ENCODE peak calls at places on chromosomes 16 and 17, in eight cellular contexts. C, L, K, Z, U, H, A and S are unnamed samples.

GRCh38 chr17:79988163-79988971 is 47.3 kb downstream of the TBC1D16 start:
- DNase-seq in C (peak; percentile 91), L (no peak), K (no peak), Z (peak; percentile 83), U (no peak), H (peak; percentile 99), A (no peak), S (no peak)

GRCh38 chr16:677306-678190 is 2.1 kb downstream of the RHBDL1 start:
- DNase-seq in C (no peak), L (peak; percentile 87), K (peak; percentile 77), Z (no peak), U (no peak), H (no peak), A (no peak), S (no peak)

GRCh38 chr16:87844809-87845208 is 24.5 kb downstream of the SLC7A5 start:
- DNase-seq in C (no peak), L (no peak), K (no peak), Z (no peak), U (no peak), H (no peak), A (no peak), S (no peak)

GRCh38 chr16:55418586-55418985 is 60.4 kb upstream of the MMP2 start:
- DNase-seq in C (no peak), L (no peak), K (peak; percentile 35), Z (no peak), U (no peak), H (no peak), A (no peak), S (no peak)

GRCh38 chr16:49947907-49948678 is 76.9 kb upstream of the CNEP1R1 start:
- DNase-seq in C (no peak), L (no peak), K (no peak), Z (no peak), U (no peak), H (no peak), A (no peak), S (no peak)

GRCh38 chr17:76150712-76151622 is 9.9 kb upstream of the FOXJ1 start:
- DNase-seq in C (no peak), L (no peak), K (no peak), Z (no peak), U (no peak), H (no peak), A (no peak), S (no peak)

GRCh38 chr16:56793504-56793903 is 63.6 kb downstream of the NUP93 start:
- DNase-seq in C (peak; percentile 60), L (no peak), K (peak; percentile 55), Z (no peak), U (no peak), H (peak; percentile 47), A (peak; percentile 11), S (no peak)

GRCh38 chr17:58184308-58184985 is 8.1 kb upstream of the EPX start:
- DNase-seq in C (no peak), L (no peak), K (peak; percentile 61), Z (peak; percentile 55), U (no peak), H (no peak), A (peak; percentile 62), S (no peak)

GRCh38 chr16:74226361-74226979 is 70.1 kb upstream of the PSMD7 start:
- DNase-seq in C (peak; percentile 36), L (no peak), K (peak; percentile 49), Z (peak; percentile 16), U (no peak), H (no peak), A (peak; percentile 8), S (peak; percentile 10)

GRCh38 chr16:9090101-9090959 is 1.1 kb upstream of the HAPSTR1 start:
- DNase-seq in C (peak; percentile 30), L (peak; percentile 71), K (peak; percentile 64), Z (no peak), U (no peak), H (no peak), A (peak; percentile 58), S (no peak)

GRCh38 chr16:30521873-30522641 is 4.3 kb downstream of the ZNF768 start:
- DNase-seq in C (no peak), L (no peak), K (no peak), Z (no peak), U (no peak), H (peak; percentile 82), A (no peak), S (no peak)
- TF ChIP-seq POLR2AphosphoS5 in C (no peak), L (no peak), K (no peak), Z (no peak), U (no peak), H (no peak), A (no peak), S (no peak)

DNA sequence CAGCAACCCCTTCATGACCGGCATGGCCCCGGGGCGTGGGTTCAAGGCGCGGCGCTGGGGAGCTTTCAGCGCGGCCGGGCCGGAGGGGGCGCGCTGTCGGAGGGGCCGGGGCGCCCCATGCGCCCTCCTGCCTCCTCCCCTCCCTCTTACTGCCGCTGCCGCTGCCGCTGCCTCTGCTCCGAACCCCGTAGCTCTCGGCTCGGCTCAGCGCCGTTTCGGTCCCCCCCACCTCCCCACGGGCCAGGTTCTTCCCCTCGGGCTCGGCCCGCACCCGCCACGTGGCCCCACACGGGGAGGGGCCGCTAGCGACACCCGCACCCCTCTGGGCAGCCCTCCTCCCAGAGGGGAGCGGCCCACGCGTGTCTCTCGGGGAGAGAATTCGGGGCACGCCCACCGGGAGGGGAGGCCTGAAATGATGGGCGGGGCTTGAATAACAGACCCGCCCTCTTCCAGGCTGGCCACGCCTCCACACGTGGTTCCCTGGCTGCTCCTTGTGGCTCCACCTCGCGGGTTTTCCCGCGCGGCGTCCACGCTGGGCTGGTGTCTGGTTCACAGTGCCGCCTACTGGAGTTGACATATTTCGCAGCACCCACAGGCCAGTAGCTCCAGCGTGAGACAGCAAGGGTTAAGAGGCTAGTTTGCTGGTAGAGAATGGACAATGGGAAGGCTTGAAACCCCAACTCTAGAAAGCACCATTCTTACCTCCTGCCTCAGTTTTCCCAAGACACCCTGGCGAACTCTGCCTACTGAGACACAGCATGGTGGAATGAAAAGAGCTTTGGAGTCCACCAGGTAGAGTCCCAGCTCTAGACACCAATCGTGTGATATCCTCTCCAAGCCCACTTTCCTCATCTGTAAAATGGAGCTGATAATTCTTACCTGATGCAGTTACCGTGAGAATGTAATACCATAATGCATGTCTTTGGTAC is at the start of gene KCNH4:
- DNase-seq in C (peak; percentile 61), L (peak; percentile 92), K (peak; percentile 73), Z (peak; percentile 34), U (peak; percentile 58), H (peak; percentile 39), A (peak; percentile 97), S (no peak)
- TF ChIP-seq EZH2 in C (no peak), L (peak; percentile 4), K (no peak), Z (no peak), U (no peak), H (no peak), A (no peak), S (no peak)

GRCh38 chr17:8175795-8176196 is 384 bp downstream of the TMEM107 start:
- DNase-seq in C (no peak), L (no peak), K (no peak), Z (no peak), U (no peak), H (no peak), A (no peak), S (no peak)

GRCh38 chr17:8173056-8173870 is 2.9 kb downstream of the TMEM107 start:
- DNase-seq in C (peak; percentile 95), L (no peak), K (peak; percentile 97), Z (peak; percentile 99), U (peak; percentile 98), H (peak; percentile 98), A (peak; percentile 93), S (peak; percentile 91)

GRCh38 chr17:8173871-8174322 is 2.3 kb downstream of the TMEM107 start:
- DNase-seq in C (no peak), L (no peak), K (peak; percentile 69), Z (no peak), U (no peak), H (no peak), A (no peak), S (no peak)

GRCh38 chr17:8176998-8177731 is 985 bp upstream of the TMEM107 start:
- DNase-seq in C (no peak), L (no peak), K (no peak), Z (no peak), U (no peak), H (no peak), A (peak; percentile 75), S (no peak)

DNA sequence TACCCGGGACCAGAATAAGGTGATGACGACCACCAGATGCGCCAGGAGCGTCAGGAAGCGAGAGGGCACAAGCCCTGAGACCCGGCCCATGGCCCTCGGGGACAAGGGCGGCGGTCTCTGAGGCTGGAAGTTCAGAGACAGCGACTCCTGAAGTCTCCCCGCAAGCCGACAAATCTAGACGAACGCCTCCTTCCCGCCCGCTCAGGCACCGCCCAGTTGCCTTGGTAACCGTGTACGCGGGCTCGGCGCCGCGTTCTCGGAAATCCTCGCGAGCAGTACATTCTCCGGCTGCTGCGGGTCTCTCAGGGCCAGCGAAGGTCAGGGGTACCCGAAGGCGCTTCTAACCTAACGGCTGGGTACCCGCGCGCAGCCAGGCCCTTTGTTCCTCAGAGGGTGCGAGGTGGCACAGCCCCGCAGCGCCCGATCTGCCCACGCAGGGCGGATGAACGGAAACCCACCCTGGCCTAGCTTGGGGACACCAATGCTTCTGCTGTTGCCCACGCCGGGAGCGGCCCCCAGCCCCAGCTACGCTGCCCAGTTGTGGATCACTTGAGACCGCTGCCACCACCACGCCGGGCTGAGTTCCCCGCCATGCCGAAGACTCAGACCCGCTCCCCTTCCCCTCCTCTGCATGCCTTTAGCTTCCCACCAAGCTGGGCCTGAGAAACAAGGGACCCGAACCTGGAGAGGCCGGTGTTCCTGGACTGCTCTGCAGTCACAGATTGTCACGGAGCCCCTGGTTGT is at the start of gene TMEM107:
- DNase-seq in C (peak; percentile 85), L (peak; percentile 95), K (peak; percentile 98), Z (peak; percentile 74), U (peak; percentile 69), H (peak; percentile 80), A (peak; percentile 93), S (no peak)
- TF ChIP-seq POLR2AphosphoS5 in C (peak; percentile 58), L (peak; percentile 15), K (peak; percentile 70), Z (peak; percentile 72), U (peak; percentile 28), H (peak; percentile 59), A (peak; percentile 24), S (peak; percentile 59)

DNA sequence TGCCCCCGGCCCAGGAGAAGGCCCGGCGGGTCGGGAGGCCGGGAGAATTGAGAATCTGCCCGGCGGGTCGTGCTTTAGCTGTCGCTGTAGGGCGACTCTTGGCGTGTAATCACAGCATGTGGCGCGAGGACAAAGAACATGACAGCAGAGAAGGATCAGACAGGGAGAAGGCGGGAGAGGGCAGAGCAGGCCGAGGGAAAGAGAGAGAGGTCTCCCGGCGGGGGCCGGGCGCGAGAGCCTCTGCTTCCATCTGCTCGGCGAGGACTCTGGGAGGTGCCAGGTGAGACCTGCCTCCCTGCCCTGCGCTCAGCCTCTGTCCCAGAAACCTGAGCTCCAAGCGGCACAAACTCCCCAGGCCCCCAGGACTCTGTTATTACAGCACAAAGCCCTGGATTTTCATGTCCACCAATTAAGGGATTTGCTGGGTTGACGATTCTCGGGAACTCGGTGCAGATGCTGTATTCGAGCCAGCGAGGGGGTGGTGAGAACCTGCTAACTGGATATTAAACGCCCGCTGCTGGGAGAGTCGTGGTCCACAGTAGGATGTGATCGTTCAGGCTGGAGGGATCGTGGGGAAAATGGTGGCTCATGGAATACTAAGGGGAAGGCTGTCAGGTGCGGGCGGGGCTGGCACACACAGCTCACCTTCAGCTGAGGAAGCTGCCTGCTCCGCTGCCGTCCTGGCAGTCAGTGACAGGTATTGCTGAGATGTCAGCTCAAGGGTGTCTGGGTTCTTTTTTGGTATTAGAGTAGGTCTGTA is 172.0 kb upstream of the CIBAR2 start:
- DNase-seq in C (no peak), L (no peak), K (no peak), Z (no peak), U (no peak), H (no peak), A (no peak), S (no peak)
- TF ChIP-seq EZH2 in C (no peak), L (no peak), K (no peak), Z (no peak), U (no peak), H (no peak), A (no peak), S (no peak)